ENCODE peak calls at places on chromosomes 7 and 10, in nine cellular contexts. One of them, this sample, is unnamed.

GRCh38 chr10:71975891-71976725 is 11.9 kb downstream of the CHST3 start:
- DNase-seq in iris pigment epithelial cell: peak
- DNase-seq in mesenteric fat pad: no peak
- DNase-seq in neuronal stem cell: no peak
- DNase-seq in HTR-8/SVneo: peak
- DNase-seq in naive B cell: no peak
- DNase-seq in left ventricle myocardium superior: peak
- DNase-seq in GM12891: no peak
- DNase-seq in bronchial epithelial cell: peak
- DNase-seq in this sample: no peak

GRCh38 chr7:43112941-43113621 is 634 bp downstream of the HECW1 start:
- DNase-seq in iris pigment epithelial cell: peak
- DNase-seq in mesenteric fat pad: no peak
- DNase-seq in neuronal stem cell: peak
- DNase-seq in HTR-8/SVneo: peak
- DNase-seq in naive B cell: no peak
- DNase-seq in left ventricle myocardium superior: peak
- DNase-seq in GM12891: peak
- DNase-seq in bronchial epithelial cell: no peak
- DNase-seq in this sample: no peak

GRCh38 chr7:83850037-83850619 is 201.2 kb upstream of the SEMA3E start:
- DNase-seq in iris pigment epithelial cell: no peak
- DNase-seq in mesenteric fat pad: no peak
- DNase-seq in neuronal stem cell: peak
- DNase-seq in HTR-8/SVneo: no peak
- DNase-seq in naive B cell: no peak
- DNase-seq in left ventricle myocardium superior: no peak
- DNase-seq in GM12891: no peak
- DNase-seq in bronchial epithelial cell: no peak
- DNase-seq in this sample: no peak

GRCh38 chr10:51204076-51204475 is 129.8 kb downstream of the PRKG1 start:
- DNase-seq in iris pigment epithelial cell: no peak
- DNase-seq in mesenteric fat pad: no peak
- DNase-seq in neuronal stem cell: no peak
- DNase-seq in HTR-8/SVneo: no peak
- DNase-seq in naive B cell: no peak
- DNase-seq in left ventricle myocardium superior: no peak
- DNase-seq in GM12891: no peak
- DNase-seq in bronchial epithelial cell: no peak
- DNase-seq in this sample: no peak

GRCh38 chr7:152107945-152108344 is 82.5 kb downstream of the GALNT11 start:
- DNase-seq in iris pigment epithelial cell: no peak
- DNase-seq in mesenteric fat pad: no peak
- DNase-seq in neuronal stem cell: no peak
- DNase-seq in HTR-8/SVneo: no peak
- DNase-seq in naive B cell: no peak
- DNase-seq in left ventricle myocardium superior: no peak
- DNase-seq in GM12891: no peak
- DNase-seq in bronchial epithelial cell: no peak
- DNase-seq in this sample: no peak

GRCh38 chr7:21214656-21215055 is 213.2 kb upstream of the SP4 start:
- DNase-seq in iris pigment epithelial cell: no peak
- DNase-seq in mesenteric fat pad: no peak
- DNase-seq in neuronal stem cell: no peak
- DNase-seq in HTR-8/SVneo: no peak
- DNase-seq in naive B cell: no peak
- DNase-seq in left ventricle myocardium superior: no peak
- DNase-seq in GM12891: no peak
- DNase-seq in bronchial epithelial cell: no peak
- DNase-seq in this sample: no peak

GRCh38 chr7:105067691-105068090 is 53.7 kb downstream of the KMT2E start:
- DNase-seq in iris pigment epithelial cell: no peak
- DNase-seq in mesenteric fat pad: no peak
- DNase-seq in neuronal stem cell: no peak
- DNase-seq in HTR-8/SVneo: no peak
- DNase-seq in naive B cell: no peak
- DNase-seq in left ventricle myocardium superior: no peak
- DNase-seq in GM12891: no peak
- DNase-seq in bronchial epithelial cell: no peak
- DNase-seq in this sample: no peak

GRCh38 chr7:65798111-65799075 is 74.5 kb upstream of the VKORC1L1 start:
- DNase-seq in iris pigment epithelial cell: peak
- DNase-seq in mesenteric fat pad: no peak
- DNase-seq in neuronal stem cell: no peak
- DNase-seq in HTR-8/SVneo: no peak
- DNase-seq in naive B cell: no peak
- DNase-seq in left ventricle myocardium superior: no peak
- DNase-seq in GM12891: no peak
- DNase-seq in bronchial epithelial cell: peak
- DNase-seq in this sample: no peak

GRCh38 chr7:141198191-141198958 is 124.5 kb downstream of the TMEM178B start:
- DNase-seq in iris pigment epithelial cell: no peak
- DNase-seq in mesenteric fat pad: no peak
- DNase-seq in neuronal stem cell: no peak
- DNase-seq in HTR-8/SVneo: no peak
- DNase-seq in naive B cell: no peak
- DNase-seq in left ventricle myocardium superior: no peak
- DNase-seq in GM12891: no peak
- DNase-seq in bronchial epithelial cell: no peak
- DNase-seq in this sample: no peak

GRCh38 chr7:114832906-114833595 is 88.8 kb upstream of the MDFIC start:
- DNase-seq in iris pigment epithelial cell: no peak
- DNase-seq in mesenteric fat pad: no peak
- DNase-seq in neuronal stem cell: no peak
- DNase-seq in HTR-8/SVneo: no peak
- DNase-seq in naive B cell: no peak
- DNase-seq in left ventricle myocardium superior: no peak
- DNase-seq in GM12891: no peak
- DNase-seq in bronchial epithelial cell: no peak
- DNase-seq in this sample: no peak

GRCh38 chr7:81127991-81128390 is 209.1 kb upstream of the SEMA3C start:
- DNase-seq in iris pigment epithelial cell: peak
- DNase-seq in mesenteric fat pad: no peak
- DNase-seq in neuronal stem cell: no peak
- DNase-seq in HTR-8/SVneo: no peak
- DNase-seq in naive B cell: no peak
- DNase-seq in left ventricle myocardium superior: no peak
- DNase-seq in GM12891: no peak
- DNase-seq in bronchial epithelial cell: no peak
- DNase-seq in this sample: no peak

GRCh38 chr7:3194501-3195141 is 106.4 kb upstream of the SDK1 start:
- DNase-seq in iris pigment epithelial cell: peak
- DNase-seq in mesenteric fat pad: no peak
- DNase-seq in neuronal stem cell: peak
- DNase-seq in HTR-8/SVneo: peak
- DNase-seq in naive B cell: no peak
- DNase-seq in left ventricle myocardium superior: no peak
- DNase-seq in GM12891: no peak
- DNase-seq in bronchial epithelial cell: peak
- DNase-seq in this sample: no peak

GRCh38 chr10:31031666-31032514 is at the start of gene ZNF438:
- DNase-seq in iris pigment epithelial cell: peak
- DNase-seq in mesenteric fat pad: peak
- DNase-seq in neuronal stem cell: peak
- DNase-seq in HTR-8/SVneo: peak
- DNase-seq in naive B cell: peak
- DNase-seq in left ventricle myocardium superior: peak
- DNase-seq in GM12891: peak
- DNase-seq in bronchial epithelial cell: peak
- DNase-seq in this sample: peak